ENCODE peak calls at places on chromosomes 3 and 15, in eight cellular contexts. X is body of pancreas, V is endothelial cell of umbilical vein, T is mammary epithelial cell, Z is MM.1S, K is H9, M is heart left ventricle, S is colonic mucosa. C is an unnamed sample. For H3K4me1, the result is how much of the 10 kb centered on the place peaks cover.

GRCh38 chr3:186255703-186256331 is 106.2 kb downstream of the DGKG start:
- DNase-seq in X (peak), V (no peak), T (peak), Z (no peak), K (peak), M (no peak), S (no peak), C (peak)

GRCh38 chr3:189229421-189229820 is 57.6 kb downstream of the TPRG1 start:
- DNase-seq in X (no peak), V (no peak), T (no peak), Z (no peak), K (no peak), M (no peak), S (no peak), C (no peak)

GRCh38 chr3:60746690-60747416 is 504.4 kb downstream of the FHIT start:
- DNase-seq in X (no peak), V (no peak), T (no peak), Z (no peak), K (no peak), M (no peak), S (no peak), C (no peak)

GRCh38 chr3:195297446-195297845 is 26.5 kb upstream of the XXYLT1 start:
- DNase-seq in X (no peak), V (no peak), T (no peak), Z (no peak), K (no peak), M (no peak), S (no peak), C (no peak)

GRCh38 chr15:97892167-97892938 is 68.2 kb upstream of the ARRDC4 start:
- DNase-seq in X (no peak), V (no peak), T (no peak), Z (no peak), K (no peak), M (no peak), S (no peak), C (no peak)

GRCh38 chr3:193140381-193140780 is 100.6 kb upstream of the PLAAT1 start:
- DNase-seq in X (no peak), V (no peak), T (peak), Z (no peak), K (no peak), M (no peak), S (no peak), C (no peak)

GRCh38 chr15:29857196-29857595 is 34.9 kb upstream of the TJP1 start:
- DNase-seq in X (no peak), V (no peak), T (no peak), Z (no peak), K (no peak), M (no peak), S (no peak), C (no peak)

GRCh38 chr3:99439892-99440291 is 198.5 kb upstream of the COL8A1 start:
- DNase-seq in X (no peak), V (no peak), T (no peak), Z (no peak), K (no peak), M (no peak), S (no peak), C (no peak)

GRCh38 chr3:71710906-71711494 is 14.2 kb downstream of the EIF4E3 start:
- DNase-seq in X (no peak), V (peak), T (peak), Z (peak), K (no peak), M (no peak), S (no peak), C (no peak)

GRCh38 chr15:43198992-43199391 is 13.8 kb downstream of the CCNDBP1 start:
- DNase-seq in X (no peak), V (no peak), T (no peak), Z (no peak), K (no peak), M (no peak), S (no peak), C (no peak)

GRCh38 chr15:60660290-60661051 is 181.5 kb upstream of the ICE2 start:
- DNase-seq in X (no peak), V (peak), T (peak), Z (peak), K (no peak), M (no peak), S (no peak), C (no peak)

GRCh38 chr15:40282870-40283614 is at the start of gene ANKRD63:
- DNase-seq in X (peak), V (peak), T (no peak), Z (no peak), K (no peak), M (peak), S (no peak), C (no peak)

GRCh38 chr3:13002398-13003124 is 70.7 kb downstream of the IQSEC1 start:
- DNase-seq in X (no peak), V (no peak), T (no peak), Z (peak), K (no peak), M (no peak), S (no peak), C (no peak)

GRCh38 chr15:72796515-72797337 is 13.2 kb upstream of the ADPGK start:
- DNase-seq in X (peak), V (peak), T (no peak), Z (peak), K (peak), M (peak), S (peak), C (peak)

GRCh38 chr15:77905301-77905920 is 172.1 kb downstream of the TBC1D2B start:
- DNase-seq in X (no peak), V (no peak), T (no peak), Z (no peak), K (peak), M (no peak), S (no peak), C (peak)

GRCh38 chr15:82530606-82531379 is 9.5 kb downstream of the RPS17 start:
- DNase-seq in X (peak), V (peak), T (peak), Z (peak), K (peak), M (peak), S (peak), C (peak)

GRCh38 chr15:82532383-82532990 is 7.8 kb downstream of the RPS17 start:
- DNase-seq in X (no peak), V (no peak), T (no peak), Z (no peak), K (peak), M (no peak), S (no peak), C (no peak)

GRCh38 chr15:82532991-82533481 is 7.2 kb downstream of the RPS17 start:
- DNase-seq in X (no peak), V (no peak), T (no peak), Z (no peak), K (peak), M (no peak), S (no peak), C (no peak)

GRCh38 chr15:82530006-82530405 is 10.3 kb downstream of the RPS17 start:
- DNase-seq in X (no peak), V (no peak), T (no peak), Z (no peak), K (peak), M (no peak), S (no peak), C (peak)

GRCh38 chr15:82531496-82532382 is 8.5 kb downstream of the RPS17 start:
- DNase-seq in X (no peak), V (no peak), T (no peak), Z (no peak), K (peak), M (no peak), S (no peak), C (peak)
- H3K27ac ChIP-seq in X (no peak), V (no peak), T (no peak), Z (no peak), K (no peak), M (no peak), S (no peak), C (no peak)

DNA sequence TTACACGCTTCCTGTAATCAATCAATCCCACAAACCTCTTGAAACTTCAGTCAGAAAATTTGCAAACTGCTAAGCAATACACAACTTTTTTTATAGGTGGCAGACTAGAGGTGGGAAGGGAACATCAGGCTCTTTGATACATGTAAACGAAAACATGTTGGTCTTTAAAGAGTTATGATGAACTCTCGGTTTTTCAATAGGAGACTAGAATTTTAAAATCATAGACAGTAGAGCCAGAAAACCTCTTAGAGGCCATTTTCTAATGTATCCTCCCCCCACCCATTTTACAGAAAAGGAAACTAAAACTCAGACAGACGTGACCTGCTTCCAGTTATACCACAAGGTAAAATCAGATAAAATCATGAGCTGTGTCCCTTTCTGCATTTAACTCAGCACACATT is 179.1 kb upstream of the LPP start:
- DNase-seq in X (no peak), V (no peak), T (no peak), Z (no peak), K (no peak), M (no peak), S (no peak), C (no peak)
- TF ChIP-seq CTCF in X (peak), V (no peak), T (peak), Z (no peak), K (no peak), M (peak), S (no peak), C (peak)

GRCh38 chr3:37545479-37545878 is 316.2 kb upstream of the CTDSPL start:
- DNase-seq in X (no peak), V (no peak), T (no peak), Z (no peak), K (no peak), M (no peak), S (no peak), C (no peak)
- H3K4me1 ChIP-seq in X (under half), V (under half), T (under half), Z (under half), K (under half), M (under half), S (under half), C (under half)

GRCh38 chr3:112302881-112303761 is 9.1 kb upstream of the SLC9C1 start:
- DNase-seq in X (no peak), V (peak), T (no peak), Z (peak), K (peak), M (no peak), S (no peak), C (no peak)

GRCh38 chr3:112304611-112305010 is 10.6 kb upstream of the SLC9C1 start:
- DNase-seq in X (no peak), V (no peak), T (no peak), Z (no peak), K (no peak), M (no peak), S (no peak), C (no peak)

GRCh38 chr3:112306825-112307224 is 12.8 kb upstream of the SLC9C1 start:
- DNase-seq in X (no peak), V (no peak), T (no peak), Z (no peak), K (no peak), M (no peak), S (no peak), C (no peak)

GRCh38 chr3:112302061-112302830 is 8.2 kb upstream of the SLC9C1 start:
- DNase-seq in X (no peak), V (no peak), T (no peak), Z (no peak), K (peak), M (no peak), S (no peak), C (no peak)

GRCh38 chr3:112303811-112304325 is 9.9 kb upstream of the SLC9C1 start:
- DNase-seq in X (no peak), V (peak), T (no peak), Z (peak), K (no peak), M (no peak), S (no peak), C (peak)
- H3K27ac ChIP-seq in X (no peak), V (no peak), T (no peak), Z (peak), K (peak), M (peak), S (no peak), C (no peak)